ENCODE peak calls at places on chromosomes 11 and 22, in five cellular contexts. V is BE2C, M is uterus, P is HepG2, K is body of pancreas. O is an unnamed sample. For H3K9me3, the result is how much of the 10 kb centered on the place peaks cover.

GRCh38 chr11:130181295-130182272 is 22.0 kb downstream of the ST14 start:
- DNase-seq in V (no peak), M (no peak), P (peak), K (peak), O (no peak)

GRCh38 chr11:76380161-76380976 is 563 bp downstream of the THAP12 start:
- DNase-seq in V (no peak), M (no peak), P (no peak), K (peak), O (no peak)

GRCh38 chr11:76808996-76809395 is 25.8 kb downstream of the TSKU start:
- DNase-seq in V (no peak), M (no peak), P (no peak), K (peak), O (no peak)

GRCh38 chr22:30890689-30891442 is 77.7 kb downstream of the MORC2 start:
- DNase-seq in V (peak), M (no peak), P (no peak), K (peak), O (peak)

GRCh38 chr11:46718155-46719019 is 626 bp upstream of the F2 start:
- DNase-seq in V (no peak), M (no peak), P (peak), K (no peak), O (no peak)

GRCh38 chr11:73577496-73577917 is 20.4 kb downstream of the FAM168A start:
- DNase-seq in V (no peak), M (no peak), P (no peak), K (no peak), O (no peak)

GRCh38 chr11:102757823-102758549 is 22.4 kb downstream of the MMP10 start:
- DNase-seq in V (no peak), M (no peak), P (no peak), K (no peak), O (no peak)

GRCh38 chr11:89495951-89496350 is 4.8 kb upstream of the NOX4 start:
- DNase-seq in V (no peak), M (peak), P (no peak), K (no peak), O (peak)

GRCh38 chr11:31720225-31720624 is 90.9 kb downstream of the PAX6 start:
- DNase-seq in V (no peak), M (no peak), P (no peak), K (no peak), O (no peak)

GRCh38 chr11:77171885-77172665 is 44.0 kb downstream of the MYO7A start:
- DNase-seq in V (no peak), M (no peak), P (peak), K (no peak), O (no peak)

GRCh38 chr11:28808771-28809170 is 700.6 kb downstream of the METTL15 start:
- DNase-seq in V (no peak), M (no peak), P (no peak), K (no peak), O (no peak)

GRCh38 chr22:38074181-38075104 is 9.5 kb downstream of the SLC16A8 start:
- DNase-seq in V (no peak), M (no peak), P (no peak), K (no peak), O (no peak)

GRCh38 chr11:27215471-27216267 is 147.3 kb downstream of the CCDC34 start:
- DNase-seq in V (no peak), M (peak), P (no peak), K (peak), O (peak)

GRCh38 chr11:63813035-63813562 is at the start of gene SPINDOC:
- DNase-seq in V (peak), M (peak), P (peak), K (peak), O (peak)

GRCh38 chr22:23760056-23760455 is 2.7 kb upstream of the C22orf15 start:
- DNase-seq in V (no peak), M (no peak), P (no peak), K (no peak), O (no peak)

GRCh38 chr22:35991168-35991567 is 37.5 kb downstream of the RBFOX2 start:
- DNase-seq in V (no peak), M (no peak), P (no peak), K (no peak), O (no peak)

GRCh38 chr22:27686534-27686933 is 115.0 kb downstream of the MN1 start:
- DNase-seq in V (peak), M (peak), P (peak), K (peak), O (peak)

DNA sequence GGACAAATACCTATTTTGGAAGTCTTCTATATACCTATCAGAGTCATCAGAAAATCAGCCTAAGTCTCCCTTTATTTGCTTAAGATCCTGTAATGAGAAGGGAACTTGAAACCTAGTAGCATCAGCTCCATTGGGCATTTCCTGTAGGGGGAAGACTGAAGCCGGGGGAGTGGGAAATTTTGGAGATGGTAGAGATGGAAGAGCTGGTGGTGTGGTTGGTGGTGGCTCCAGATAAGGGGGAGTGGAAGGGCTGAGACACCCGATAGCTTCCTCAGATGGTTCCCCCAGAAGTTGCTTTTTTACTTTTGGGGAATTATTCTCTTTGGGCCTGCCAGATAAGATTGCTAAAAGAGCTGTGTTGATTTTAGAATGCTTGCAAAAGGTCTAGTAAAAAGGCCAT is 16.4 kb upstream of the EI24 start:
- DNase-seq in V (no peak), M (no peak), P (no peak), K (no peak), O (no peak)
- H3K9me3 ChIP-seq in V (under half), M (under half), P (under half), K (under half), O (under half)

DNA sequence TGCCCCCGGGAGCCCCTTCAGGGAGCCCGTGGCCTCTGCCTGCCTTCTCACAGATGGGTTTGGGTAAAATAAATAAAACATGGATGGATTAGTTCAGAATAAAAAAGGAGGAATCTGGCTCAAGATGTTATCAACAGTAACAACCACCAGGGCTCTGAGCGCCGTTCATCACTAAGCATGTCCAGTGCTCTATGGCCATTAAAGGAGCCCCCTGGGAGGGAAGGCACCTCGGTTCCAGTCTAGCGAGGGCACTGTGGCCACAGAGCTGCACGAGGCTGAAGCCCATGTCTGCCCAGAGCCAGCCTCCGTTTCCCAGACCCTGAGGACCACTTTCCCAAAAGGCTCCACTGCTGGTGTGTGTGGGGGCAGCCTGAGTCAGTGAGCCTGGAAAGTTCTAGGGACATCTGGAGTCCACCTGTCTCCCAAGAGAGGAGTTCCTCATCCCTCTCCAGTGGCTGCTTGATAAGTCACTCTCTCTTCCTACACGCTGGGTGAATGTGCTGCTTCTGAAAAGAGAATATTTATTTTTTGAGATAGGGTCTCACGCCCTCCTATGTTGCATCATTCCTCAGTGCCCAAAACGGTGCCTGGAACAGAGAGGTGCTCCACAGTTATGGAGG is 614.6 kb downstream of the TBC1D22A start:
- DNase-seq in V (no peak), M (no peak), P (no peak), K (no peak), O (no peak)
- H3K9me3 ChIP-seq in V (under half), M (under half), P (under half), K (under half), O (under half)

DNA sequence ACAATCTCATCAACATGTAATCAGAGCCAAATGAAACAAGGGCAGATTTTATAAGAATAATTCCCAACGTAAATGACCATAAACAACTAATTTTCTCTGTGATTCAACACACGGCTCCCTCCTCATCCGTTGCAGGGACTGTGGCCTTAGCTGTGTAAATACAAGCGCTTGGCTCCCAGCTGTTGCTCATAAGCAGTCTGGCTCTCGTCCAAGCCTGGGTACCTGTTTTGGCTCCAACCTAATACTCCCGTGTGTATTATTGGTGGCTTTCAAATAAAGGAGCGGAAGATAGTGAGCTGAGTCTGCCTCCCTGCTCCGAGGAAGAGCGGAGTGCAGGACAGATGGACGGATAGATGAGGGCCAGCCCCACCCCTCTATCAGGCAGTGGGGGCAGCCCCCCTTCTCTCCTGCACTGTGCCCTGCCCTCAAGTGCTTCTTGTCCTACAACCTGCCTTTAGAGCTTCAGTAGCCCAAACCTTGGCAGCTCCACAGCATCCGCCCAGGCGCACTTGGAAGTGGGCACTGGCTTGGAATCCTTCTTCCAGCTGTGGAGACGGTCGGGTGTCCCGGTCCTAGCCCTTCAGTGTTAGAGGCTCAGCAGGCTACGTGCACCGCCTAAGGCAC is 670.9 kb downstream of the BRD1 start:
- DNase-seq in V (no peak), M (no peak), P (no peak), K (peak), O (no peak)
- H3K9me3 ChIP-seq in V (under half), M (under half), P (under half), K (under half), O (under half)

DNA sequence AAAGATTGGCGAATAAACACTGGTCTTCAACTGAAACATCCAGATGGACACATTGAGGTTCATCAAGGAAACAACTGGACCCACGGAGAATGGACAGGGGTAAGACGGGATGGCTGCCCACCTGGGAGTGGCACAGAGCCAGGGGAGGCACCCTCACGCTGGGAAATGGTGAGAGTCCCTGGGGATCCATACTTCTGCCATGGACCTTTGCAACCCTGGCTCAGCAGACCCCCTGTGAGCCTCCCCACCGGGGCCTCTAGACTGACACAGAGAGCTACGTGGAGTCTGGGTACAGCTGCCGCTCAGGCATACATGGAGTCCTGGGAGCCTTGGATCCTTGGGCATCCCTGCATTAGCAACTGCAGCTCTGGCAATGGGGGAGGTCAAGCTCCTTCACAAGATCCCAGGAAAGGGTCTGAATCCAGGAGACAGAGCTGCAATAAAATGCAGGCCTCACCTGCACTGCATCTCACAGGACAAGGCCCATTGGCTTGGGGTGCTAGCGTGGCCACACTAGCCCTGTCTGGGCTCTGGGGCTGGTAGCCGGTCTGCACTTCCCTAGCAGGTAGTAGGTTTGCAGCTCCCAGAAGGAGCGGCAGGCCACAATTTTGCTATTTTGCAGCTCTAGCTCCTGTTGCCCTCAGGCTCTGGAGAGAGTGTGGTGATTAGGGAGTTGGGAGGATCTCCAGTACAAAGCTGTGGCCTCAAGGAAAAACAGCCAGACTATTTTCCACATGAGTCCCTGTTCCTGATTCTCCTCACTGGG is 496.4 kb upstream of the LRRC4C start:
- DNase-seq in V (no peak), M (no peak), P (no peak), K (no peak), O (no peak)
- H3K9me3 ChIP-seq in V (under half), M (under half), P (half or more), K (under half), O (under half)

GRCh38 chr22:47303161-47303890 is 540.9 kb downstream of the TBC1D22A start:
- DNase-seq in V (no peak), M (no peak), P (no peak), K (no peak), O (no peak)

GRCh38 chr22:47301820-47302475 is 539.5 kb downstream of the TBC1D22A start:
- DNase-seq in V (no peak), M (no peak), P (no peak), K (no peak), O (no peak)

GRCh38 chr22:47304854-47305253 is 542.4 kb downstream of the TBC1D22A start:
- DNase-seq in V (no peak), M (no peak), P (no peak), K (no peak), O (no peak)

GRCh38 chr22:47307326-47307725 is 544.9 kb downstream of the TBC1D22A start:
- DNase-seq in V (no peak), M (no peak), P (no peak), K (no peak), O (no peak)

DNA sequence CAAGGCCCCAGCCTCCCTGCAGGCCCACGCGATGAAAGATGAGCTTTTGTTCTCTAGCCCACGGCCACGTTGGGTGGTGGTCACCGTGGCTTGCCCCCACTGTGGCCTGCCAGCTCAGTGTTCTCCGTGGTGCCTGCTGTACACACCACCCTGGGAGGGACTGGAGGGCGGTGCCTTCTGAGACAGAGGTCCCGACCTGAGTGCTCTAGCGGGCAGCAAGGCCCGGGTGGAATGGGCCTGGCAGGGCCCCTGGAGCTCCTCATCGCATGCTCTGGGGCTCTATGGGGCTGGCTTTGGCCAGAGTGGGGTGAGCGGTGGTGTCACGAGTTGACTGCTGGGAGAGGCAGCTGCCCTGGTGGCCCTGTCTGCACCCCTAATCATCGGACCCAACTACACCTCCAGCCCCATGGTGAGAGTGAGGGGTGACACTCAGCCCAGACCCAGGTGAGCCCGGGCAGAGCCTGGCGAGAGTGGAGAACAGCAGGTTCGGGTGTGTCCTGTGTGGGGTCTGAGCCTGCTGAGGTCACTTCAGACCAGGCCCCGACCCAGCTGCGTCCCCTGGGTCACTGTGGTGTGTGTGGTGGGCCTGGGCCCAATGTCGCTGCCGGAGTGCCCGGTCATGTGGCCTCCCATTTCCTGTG is 541.9 kb downstream of the TBC1D22A start:
- DNase-seq in V (no peak), M (no peak), P (no peak), K (no peak), O (no peak)
- H3K9me3 ChIP-seq in V (under half), M (under half), P (under half), K (under half), O (under half)

GRCh38 chr11:134516529-134516928 is 104.5 kb upstream of the B3GAT1 start:
- DNase-seq in V (peak), M (peak), P (no peak), K (peak), O (peak)
- H3K9me3 ChIP-seq in V (under half), M (under half), P (under half), K (under half), O (under half)

O was measured in left ventricle myocardium inferior.